ENCODE peak calls at places on chromosomes 12 and 14, in ten cellular contexts. D is testis, B is A549, G is astrocyte of the spinal cord, E is dorsolateral prefrontal cortex, I is mesenchymal stem cell, Q is K562, W is esophagus muscularis mucosa, A is astrocyte of the cerebellum, R is body of pancreas. N is an unnamed sample.

GRCh38 chr14:68141531-68142088 is 322.0 kb downstream of the RAD51B start:
- DNase-seq in I (peak; percentile 46), R (no peak), G (peak; percentile 29), A (no peak), W (no peak), B (no peak), D (no peak), Q (no peak), E (no peak), N (peak; percentile 42)

GRCh38 chr12:112686373-112686772 is 105.2 kb upstream of the RPH3A start:
- DNase-seq in Q (no peak), G (no peak), B (no peak), D (no peak), I (no peak), W (no peak), A (no peak), R (no peak), E (peak; percentile 70), N (peak; percentile 8)

GRCh38 chr14:104863923-104864266 is 1.2 kb upstream of the CEP170B start:
- DNase-seq in R (no peak), Q (no peak), I (no peak), B (no peak), D (no peak), E (no peak), W (no peak), G (no peak), A (no peak), N (no peak)

GRCh38 chr12:51636581-51636980 is 45.5 kb downstream of the SCN8A start:
- DNase-seq in I (no peak), D (no peak), B (no peak), G (no peak), R (no peak), A (no peak), W (no peak), Q (no peak), E (no peak), N (no peak)

GRCh38 chr12:51188359-51189051 is 15.6 kb upstream of the TFCP2 start:
- DNase-seq in A (no peak), B (no peak), D (no peak), G (no peak), Q (no peak), R (no peak), W (no peak), E (no peak), I (no peak), N (no peak)

GRCh38 chr14:104333903-104334811 is 195.8 kb downstream of the KIF26A start:
- DNase-seq in R (no peak), E (peak; percentile 17), G (no peak), Q (no peak), I (no peak), B (no peak), A (no peak), W (no peak), D (peak; percentile 12), N (no peak)

GRCh38 chr14:63248211-63248610 is 44.0 kb downstream of the RHOJ start:
- DNase-seq in E (no peak), W (no peak), B (no peak), I (peak; percentile 7), R (no peak), Q (no peak), G (peak; percentile 36), A (peak; percentile 43), D (no peak), N (peak; percentile 55)

GRCh38 chr14:67517083-67517482 is 16.0 kb upstream of the PLEKHH1 start:
- DNase-seq in R (peak; percentile 65), I (no peak), B (no peak), A (no peak), W (no peak), E (peak; percentile 69), G (peak; percentile 30), D (peak; percentile 72), Q (no peak), N (peak; percentile 23)

GRCh38 chr12:105067511-105068031 is 16.7 kb downstream of the ALDH1L2 start:
- DNase-seq in I (no peak), B (no peak), W (no peak), E (no peak), G (peak; percentile 40), R (no peak), Q (no peak), D (no peak), A (no peak), N (peak; percentile 85)

GRCh38 chr14:104399432-104400155 is 180.0 kb upstream of the C14orf180 start:
- DNase-seq in A (no peak), R (no peak), B (no peak), Q (no peak), I (no peak), G (no peak), E (no peak), D (no peak), W (peak; percentile 91), N (no peak)

GRCh38 chr12:44696542-44696941 is 179.6 kb downstream of the NELL2 start:
- DNase-seq in I (peak; percentile 58), W (no peak), D (no peak), G (peak; percentile 2), A (no peak), E (no peak), Q (no peak), B (no peak), R (no peak), N (peak; percentile 3)

GRCh38 chr14:52351191-52351560 is 37.1 kb downstream of the PTGER2 start:
- DNase-seq in W (no peak), A (no peak), G (peak; percentile 60), B (no peak), I (peak; percentile 73), E (no peak), R (no peak), Q (no peak), D (no peak), N (peak; percentile 41)

GRCh38 chr14:105065280-105066228 is at the start of gene GPR132:
- DNase-seq in Q (no peak), R (no peak), D (peak; percentile 38), B (no peak), E (no peak), W (no peak), I (no peak), G (no peak), A (no peak), N (no peak)

GRCh38 chr12:52561880-52562449 is 9.0 kb upstream of the KRT71 start:
- DNase-seq in W (no peak), R (no peak), E (no peak), D (peak; percentile 26), B (peak; percentile 57), G (no peak), A (no peak), I (peak; percentile 2), Q (peak; percentile 6), N (peak; percentile 15)

GRCh38 chr14:101705733-101706508 is 55.6 kb upstream of the PPP2R5C start:
- DNase-seq in G (peak; percentile 8), B (no peak), I (peak; percentile 30), Q (no peak), D (no peak), W (peak; percentile 89), E (no peak), A (no peak), R (no peak), N (peak; percentile 74)

GRCh38 chr12:132700212-132700913 is 10.3 kb upstream of the PGAM5 start:
- DNase-seq in E (no peak), G (peak; percentile 40), I (peak; percentile 50), D (no peak), A (no peak), Q (no peak), B (no peak), W (no peak), R (no peak), N (peak; percentile 67)

GRCh38 chr14:88986146-88986841 is 161.8 kb downstream of the TTC8 start:
- DNase-seq in Q (peak; percentile 4), B (no peak), G (peak; percentile 79), I (peak; percentile 65), D (no peak), A (peak; percentile 58), R (peak; percentile 14), W (no peak), E (no peak), N (peak; percentile 91)

GRCh38 chr12:83676896-83677295 is 990.2 kb downstream of the TMTC2 start:
- DNase-seq in B (no peak), I (no peak), W (no peak), R (no peak), G (no peak), D (no peak), E (no peak), A (no peak), Q (no peak), N (no peak)

GRCh38 chr14:96852823-96853422 is 55.7 kb downstream of the VRK1 start:
- DNase-seq in Q (peak; percentile 57), R (no peak), B (peak; percentile 6), E (no peak), A (peak; percentile 40), I (peak; percentile 62), D (peak; percentile 23), W (no peak), G (peak; percentile 64), N (peak; percentile 86)

GRCh38 chr14:79415726-79416125 is 795.6 kb downstream of the DIO2 start:
- DNase-seq in G (peak; percentile 23), D (no peak), B (no peak), W (no peak), E (no peak), Q (no peak), R (no peak), I (no peak), A (no peak), N (peak; percentile 23)

GRCh38 chr14:90454041-90455000 is 57.5 kb downstream of the CALM1 start:
- DNase-seq in D (peak; percentile 96), W (no peak), B (peak; percentile 67), I (peak; percentile 83), G (peak; percentile 83), E (peak; percentile 98), R (peak; percentile 85), A (peak; percentile 13), Q (peak; percentile 76), N (peak; percentile 85)
- H3K4me3 ChIP-seq in D (peak overlapping the region; percentile 34), W (peak overlapping the region; percentile 32), B (no peak overlapping the region), I (no peak overlapping the region), G (peak overlapping the region; percentile 35), E (peak overlapping the region; percentile 35), R (no peak overlapping the region), A (peak overlapping the region; percentile 24), Q (no peak overlapping the region), N (peak overlapping the region; percentile 47)

GRCh38 chr12:124174949-124175348 is 119.9 kb upstream of the RFLNA start:
- DNase-seq in Q (no peak), A (no peak), I (peak; percentile 4), R (no peak), E (no peak), G (no peak), B (no peak), D (no peak), W (no peak), N (peak; percentile 22)
- H3K4me3 ChIP-seq in Q (no peak overlapping the region), A (no peak overlapping the region), I (no peak overlapping the region), R (no peak overlapping the region), E (no peak overlapping the region), G (no peak overlapping the region), B (no peak overlapping the region), D (no peak overlapping the region), W (no peak overlapping the region), N (no peak overlapping the region)

GRCh38 chr12:55682087-55682796 is 25.5 kb downstream of the ITGA7 start:
- DNase-seq in E (no peak), D (no peak), B (peak; percentile 23), G (no peak), Q (no peak), R (no peak), W (no peak), A (no peak), I (no peak), N (no peak)
- H3K4me3 ChIP-seq in E (no peak overlapping the region), D (no peak overlapping the region), B (peak overlapping the region; percentile 52), G (no peak overlapping the region), Q (peak overlapping the region; percentile 29), R (no peak overlapping the region), W (peak overlapping the region; percentile 19), A (no peak overlapping the region), I (no peak overlapping the region), N (no peak overlapping the region)

GRCh38 chr12:109099426-109100020 is 2.1 kb downstream of the UNG start:
- DNase-seq in E (no peak), W (no peak), R (no peak), G (no peak), A (no peak), D (no peak), Q (no peak), B (no peak), I (peak; percentile 33), N (peak; percentile 61)
- H3K4me3 ChIP-seq in E (peak overlapping the region; percentile 80), W (peak overlapping the region; percentile 95), R (no peak overlapping the region), G (no peak overlapping the region), A (peak overlapping the region; percentile 75), D (peak overlapping the region; percentile 80), Q (no peak overlapping the region), B (peak overlapping the region; percentile 91), I (no peak overlapping the region), N (peak overlapping the region; percentile 84)